ENCODE peak calls at places on chromosomes 13 and 19, in four cellular contexts. K is IMR-90, B is pancreas, U is left ventricle myocardium inferior. X is an unnamed sample.

GRCh38 chr19:13024958-13025653 is 29.8 kb downstream of the NFIX start:
- DNase-seq in U (no peak), B (no peak), K (no peak), X (no peak)

GRCh38 chr19:1154731-1155351 is 19.2 kb downstream of the SBNO2 start:
- DNase-seq in U (peak; percentile 88), K (peak; percentile 86), B (no peak), X (no peak)

GRCh38 chr13:51826606-51827005 is 18.4 kb downstream of the TMEM272 start:
- DNase-seq in U (peak; percentile 71), B (no peak), K (no peak), X (no peak)

GRCh38 chr13:76489299-76489698 is 396.9 kb downstream of the KCTD12 start:
- DNase-seq in K (no peak), U (no peak), B (no peak), X (no peak)

GRCh38 chr19:16764793-16765433 is 45.3 kb downstream of the NWD1 start:
- DNase-seq in B (no peak), U (no peak), K (no peak), X (no peak)

GRCh38 chr13:21413013-21413412 is 46.1 kb downstream of the ZDHHC20 start:
- DNase-seq in K (peak; percentile 17), U (no peak), B (no peak), X (no peak)

GRCh38 chr19:13984186-13984585 is 21.9 kb downstream of the RFX1 start:
- DNase-seq in K (no peak), B (no peak), U (no peak), X (no peak)

GRCh38 chr19:56138069-56138468 is 3.0 kb upstream of the ZNF444 start:
- DNase-seq in K (no peak), U (no peak), B (no peak), X (no peak)

GRCh38 chr13:27171830-27172494 is 351 bp upstream of the USP12 start:
- DNase-seq in U (peak; percentile 93), B (peak; percentile 97), K (peak; percentile 90), X (peak; percentile 91)

GRCh38 chr13:48547663-48548092 is 14.8 kb upstream of the RCBTB2 start:
- DNase-seq in U (no peak), K (no peak), B (no peak), X (no peak)

GRCh38 chr13:48545608-48546007 is 12.7 kb upstream of the RCBTB2 start:
- DNase-seq in B (no peak), U (no peak), K (no peak), X (no peak)

GRCh38 chr13:48539550-48539949 is 6.7 kb upstream of the RCBTB2 start:
- DNase-seq in K (no peak), B (no peak), U (no peak), X (no peak)

GRCh38 chr13:48542138-48542537 is 9.3 kb upstream of the RCBTB2 start:
- DNase-seq in B (no peak), K (no peak), U (no peak), X (no peak)

GRCh38 chr13:48542581-48543341 is 9.9 kb upstream of the RCBTB2 start:
- DNase-seq in B (peak; percentile 59), U (peak; percentile 64), K (peak; percentile 16), X (no peak)
- TF ChIP-seq CTCF in B (no peak), U (peak; percentile 40), K (no peak), X (no peak)

DNA sequence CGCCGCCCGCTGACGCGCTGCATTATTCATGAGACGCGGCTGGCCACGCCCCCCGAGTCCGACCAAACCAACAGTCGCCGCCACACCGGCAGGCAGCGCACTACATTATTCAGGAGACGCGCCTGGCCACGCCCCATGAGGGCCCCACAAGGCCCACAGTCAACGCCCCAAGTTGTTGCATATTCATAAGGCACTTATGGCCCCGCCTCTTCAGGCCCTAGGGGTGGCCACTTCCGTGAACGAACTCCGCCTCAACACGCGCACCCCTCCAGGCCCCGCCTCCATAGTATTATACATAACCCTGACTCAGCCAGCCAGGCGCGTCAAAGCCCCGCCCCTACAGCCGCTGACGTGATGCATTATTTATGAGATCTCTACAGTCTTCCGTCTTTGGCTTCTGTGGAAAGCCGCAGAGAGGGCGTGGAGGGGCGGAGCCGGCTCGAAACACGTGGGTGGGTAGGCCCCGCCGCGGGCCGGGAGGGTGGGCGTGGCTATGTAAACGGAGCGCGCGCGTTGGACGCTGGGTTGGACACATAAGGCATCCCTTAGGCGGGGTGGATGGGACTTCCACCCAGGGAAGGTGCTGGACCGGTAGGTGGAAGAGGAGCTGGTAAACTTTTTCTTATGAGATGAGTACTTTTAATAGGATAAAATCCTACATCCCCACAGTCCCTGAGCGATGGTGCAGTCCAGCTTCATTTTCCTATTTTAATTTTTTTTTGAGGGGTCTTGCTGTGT is 423 bp upstream of the ELL start:
- DNase-seq in U (peak; percentile 100), K (peak; percentile 100), B (peak; percentile 100), X (peak; percentile 99)
- TF ChIP-seq CTCF in U (no peak), K (peak; percentile 34), B (no peak), X (no peak)

GRCh38 chr13:48965736-48966135 is 10.0 kb upstream of the FNDC3A start:
- DNase-seq in K (no peak), U (no peak), B (no peak), X (no peak)

GRCh38 chr13:48962281-48962680 is 13.4 kb upstream of the FNDC3A start:
- DNase-seq in U (no peak), B (no peak), K (peak; percentile 7), X (no peak)

DNA sequence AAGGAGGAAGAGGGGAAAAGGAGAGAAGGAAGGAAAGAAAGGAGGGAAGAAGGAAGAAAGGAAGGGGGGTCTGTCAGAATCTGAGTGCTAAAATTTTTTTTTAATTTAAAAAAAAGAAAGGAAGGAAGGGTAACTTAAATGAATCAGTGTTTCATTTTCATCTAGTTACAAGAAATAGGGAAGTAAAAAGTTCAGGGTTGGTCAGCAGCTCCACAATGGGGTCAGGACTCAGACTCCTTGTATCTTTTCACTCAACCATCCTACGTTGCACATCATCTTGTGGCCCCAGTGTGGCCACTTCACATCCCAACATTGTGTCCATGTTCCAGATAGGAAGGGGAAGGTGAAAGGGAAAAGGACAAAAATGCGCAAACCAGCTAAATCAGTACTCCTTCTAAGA is 14.3 kb upstream of the FNDC3A start:
- DNase-seq in U (no peak), K (no peak), B (no peak), X (no peak)
- TF ChIP-seq CTCF in U (no peak), K (no peak), B (no peak), X (no peak)

DNA sequence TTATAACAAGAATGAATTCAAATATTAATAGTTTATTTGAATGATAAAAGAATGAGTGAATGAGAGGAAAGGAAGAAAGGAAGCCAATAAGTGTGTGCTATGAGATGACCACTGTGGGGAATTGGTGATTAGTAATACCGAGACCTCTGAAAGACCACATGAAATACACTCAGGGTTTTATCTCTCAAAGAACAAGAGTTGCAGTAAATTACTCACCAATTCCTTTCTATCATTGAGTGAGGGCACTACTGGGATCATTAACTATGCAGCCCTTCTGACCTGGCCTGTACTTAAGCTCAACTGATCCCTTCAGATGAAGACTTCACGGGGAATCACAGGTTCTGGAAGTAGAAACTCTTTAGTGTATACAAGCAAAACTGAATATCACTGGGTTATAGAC is 1636.1 kb downstream of the SLITRK5 start:
- DNase-seq in U (no peak), B (no peak), K (no peak), X (no peak)
- TF ChIP-seq CTCF in U (no peak), B (no peak), K (no peak), X (no peak)

GRCh38 chr13:41848435-41849255 is 112.3 kb downstream of the VWA8 start:
- DNase-seq in K (peak; percentile 52), B (no peak), U (no peak), X (no peak)
- TF ChIP-seq CTCF in K (no peak), B (no peak), U (peak; percentile 41), X (no peak)

DNA sequence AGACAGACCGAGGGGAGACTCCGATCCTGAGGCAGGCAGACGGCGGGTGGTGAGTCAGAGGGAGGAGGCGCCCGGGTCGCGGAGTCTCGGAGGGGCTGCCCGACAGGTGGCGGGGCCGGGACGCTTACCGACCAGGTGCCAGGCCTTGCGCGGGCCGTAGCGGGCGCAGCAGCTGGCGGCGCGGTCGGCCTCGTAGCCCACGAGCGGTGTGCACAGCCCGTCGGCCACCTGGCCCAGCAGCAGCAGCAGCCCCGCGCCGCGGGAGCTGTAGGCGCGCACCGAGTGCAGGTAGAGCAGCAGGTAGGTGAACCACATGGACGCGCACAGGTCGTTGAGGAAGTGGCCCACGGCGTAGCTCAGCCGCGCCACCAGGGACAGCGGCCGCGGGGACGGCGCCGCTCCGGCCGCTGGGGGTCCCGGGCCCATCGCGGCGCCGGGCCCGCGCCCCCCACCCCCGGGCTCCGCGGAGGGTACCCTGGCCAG is 367 bp downstream of the MFSD12 start:
- DNase-seq in B (peak; percentile 79), K (peak; percentile 35), U (no peak), X (no peak)
- TF ChIP-seq CTCF in B (no peak), K (no peak), U (peak; percentile 32), X (no peak)

DNA sequence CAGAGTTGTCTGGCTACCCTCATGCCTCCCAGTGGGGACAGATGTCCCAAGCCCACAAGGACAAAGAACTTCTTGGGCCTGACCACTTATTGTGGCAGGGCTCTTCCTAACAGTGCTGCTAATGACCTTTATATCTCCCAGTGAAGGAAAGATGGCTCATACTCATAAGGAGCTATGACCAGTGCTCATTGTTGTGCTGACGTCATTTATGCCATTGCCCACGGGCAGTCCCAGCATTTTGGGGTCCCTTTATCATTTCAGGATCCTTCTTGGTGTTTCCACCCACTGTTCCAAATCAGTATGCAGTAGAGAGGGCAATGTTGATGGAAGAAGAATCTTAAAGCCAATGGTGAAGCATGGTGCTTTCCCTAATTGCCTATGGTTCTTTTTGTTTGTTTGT is 1640.0 kb upstream of the PRR20A start:
- DNase-seq in K (no peak), B (no peak), U (no peak), X (no peak)
- TF ChIP-seq CTCF in K (no peak), B (no peak), U (no peak), X (no peak)

DNA sequence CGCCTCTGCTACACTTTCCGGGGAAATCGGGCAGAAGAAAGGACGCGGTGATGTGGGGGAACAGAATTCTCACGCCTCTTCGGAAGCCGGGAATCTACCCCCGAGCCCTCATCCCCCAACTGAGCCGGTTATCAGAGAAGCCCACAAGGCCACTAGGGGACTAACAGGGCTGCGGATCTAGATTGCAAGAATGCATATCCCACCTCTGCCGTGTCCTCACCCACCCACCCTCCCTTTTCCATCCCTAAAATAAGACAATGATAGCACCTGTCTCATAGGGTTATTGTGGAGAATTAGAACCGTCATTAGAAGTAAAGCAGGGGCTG is 1.1 kb downstream of the IGFLR1 start:
- DNase-seq in B (no peak), K (no peak), U (no peak), X (no peak)
- TF ChIP-seq CTCF in B (no peak), K (no peak), U (no peak), X (no peak)

GRCh38 chr19:50710094-50710493 is 9.5 kb downstream of the SHANK1 start:
- DNase-seq in B (no peak), U (no peak), K (no peak), X (no peak)
- TF ChIP-seq CTCF in B (no peak), U (no peak), K (peak; percentile 10), X (no peak)